ENCODE peak calls at places on chromosome 1, in ten cellular contexts. One of them, this sample, is unnamed. For H3K4me1, the result is how much of the 10 kb centered on the place peaks cover.

GRCh38 chr1:219555802-219556201 is 57.1 kb downstream of the ZC3H11B start:
- DNase-seq in H9: no peak
- DNase-seq in K562: no peak
- DNase-seq in left ventricle myocardium inferior: no peak
- DNase-seq in IMR-90: peak
- DNase-seq in MM.1S: no peak
- DNase-seq in CD8-positive, alpha-beta T cell: no peak
- DNase-seq in lung: no peak
- DNase-seq in body of pancreas: no peak
- DNase-seq in psoas muscle: no peak
- DNase-seq in this sample: no peak

GRCh38 chr1:53346007-53346813 is 18.3 kb upstream of the LRP8 start:
- DNase-seq in H9: peak
- DNase-seq in K562: no peak
- DNase-seq in left ventricle myocardium inferior: no peak
- DNase-seq in IMR-90: no peak
- DNase-seq in MM.1S: no peak
- DNase-seq in CD8-positive, alpha-beta T cell: peak
- DNase-seq in lung: no peak
- DNase-seq in body of pancreas: peak
- DNase-seq in psoas muscle: no peak
- DNase-seq in this sample: peak

GRCh38 chr1:203744008-203744972 is 20.7 kb upstream of the LAX1 start:
- DNase-seq in H9: peak
- DNase-seq in K562: no peak
- DNase-seq in left ventricle myocardium inferior: peak
- DNase-seq in IMR-90: peak
- DNase-seq in MM.1S: peak
- DNase-seq in CD8-positive, alpha-beta T cell: no peak
- DNase-seq in lung: peak
- DNase-seq in body of pancreas: no peak
- DNase-seq in psoas muscle: peak
- DNase-seq in this sample: no peak

GRCh38 chr1:232974971-232975370 is 24.6 kb downstream of the NTPCR start:
- DNase-seq in H9: no peak
- DNase-seq in K562: no peak
- DNase-seq in left ventricle myocardium inferior: no peak
- DNase-seq in IMR-90: peak
- DNase-seq in MM.1S: no peak
- DNase-seq in CD8-positive, alpha-beta T cell: no peak
- DNase-seq in lung: no peak
- DNase-seq in body of pancreas: peak
- DNase-seq in psoas muscle: no peak
- DNase-seq in this sample: no peak

GRCh38 chr1:187641907-187642306 is 813.2 kb downstream of the PLA2G4A start:
- DNase-seq in H9: no peak
- DNase-seq in K562: no peak
- DNase-seq in left ventricle myocardium inferior: no peak
- DNase-seq in IMR-90: peak
- DNase-seq in MM.1S: no peak
- DNase-seq in CD8-positive, alpha-beta T cell: no peak
- DNase-seq in lung: no peak
- DNase-seq in body of pancreas: no peak
- DNase-seq in psoas muscle: no peak
- DNase-seq in this sample: no peak

GRCh38 chr1:36446261-36446660 is 4.0 kb downstream of the OSCP1 start:
- DNase-seq in H9: peak
- DNase-seq in K562: peak
- DNase-seq in left ventricle myocardium inferior: no peak
- DNase-seq in IMR-90: no peak
- DNase-seq in MM.1S: no peak
- DNase-seq in CD8-positive, alpha-beta T cell: no peak
- DNase-seq in lung: no peak
- DNase-seq in body of pancreas: no peak
- DNase-seq in psoas muscle: no peak
- DNase-seq in this sample: no peak

GRCh38 chr1:223175633-223176032 is 32.6 kb upstream of the TLR5 start:
- DNase-seq in H9: no peak
- DNase-seq in K562: no peak
- DNase-seq in left ventricle myocardium inferior: no peak
- DNase-seq in IMR-90: no peak
- DNase-seq in MM.1S: no peak
- DNase-seq in CD8-positive, alpha-beta T cell: no peak
- DNase-seq in lung: no peak
- DNase-seq in body of pancreas: no peak
- DNase-seq in psoas muscle: no peak
- DNase-seq in this sample: no peak

GRCh38 chr1:44720281-44720680 is 10.7 kb downstream of the RNU5D-1 start:
- DNase-seq in H9: no peak
- DNase-seq in K562: no peak
- DNase-seq in left ventricle myocardium inferior: no peak
- DNase-seq in IMR-90: no peak
- DNase-seq in MM.1S: no peak
- DNase-seq in CD8-positive, alpha-beta T cell: no peak
- DNase-seq in lung: no peak
- DNase-seq in body of pancreas: no peak
- DNase-seq in psoas muscle: no peak
- DNase-seq in this sample: no peak

GRCh38 chr1:36203554-36204346 is 20.5 kb upstream of the THRAP3 start:
- DNase-seq in H9: peak
- DNase-seq in K562: peak
- DNase-seq in left ventricle myocardium inferior: peak
- DNase-seq in IMR-90: peak
- DNase-seq in MM.1S: no peak
- DNase-seq in CD8-positive, alpha-beta T cell: no peak
- DNase-seq in lung: peak
- DNase-seq in body of pancreas: peak
- DNase-seq in psoas muscle: peak
- DNase-seq in this sample: peak

DNA sequence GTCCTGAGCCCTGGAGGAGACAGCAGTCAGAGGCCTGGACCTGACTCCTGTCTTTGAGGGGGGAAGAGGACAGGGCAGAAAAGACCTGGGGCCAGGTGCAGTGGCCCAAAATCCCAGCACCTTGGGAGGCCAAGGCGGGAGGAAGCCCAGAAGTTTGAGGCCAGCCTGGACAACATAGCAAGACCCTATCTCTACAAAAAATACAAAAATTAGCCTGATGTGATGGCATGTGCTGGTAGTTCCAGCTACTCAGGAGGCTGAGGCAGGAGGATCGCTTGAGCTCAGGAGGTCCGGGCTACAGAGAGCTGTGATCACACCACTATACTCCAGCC is 104.5 kb upstream of the ARHGEF16 start:
- DNase-seq in H9: no peak
- DNase-seq in K562: no peak
- DNase-seq in left ventricle myocardium inferior: no peak
- DNase-seq in IMR-90: no peak
- DNase-seq in MM.1S: no peak
- DNase-seq in CD8-positive, alpha-beta T cell: no peak
- DNase-seq in lung: no peak
- DNase-seq in body of pancreas: no peak
- DNase-seq in psoas muscle: no peak
- DNase-seq in this sample: no peak
- H3K4me1 ChIP-seq in H9: under half
- H3K4me1 ChIP-seq in K562: under half
- H3K4me1 ChIP-seq in left ventricle myocardium inferior: half or more
- H3K4me1 ChIP-seq in IMR-90: under half
- H3K4me1 ChIP-seq in MM.1S: under half
- H3K4me1 ChIP-seq in CD8-positive, alpha-beta T cell: under half
- H3K4me1 ChIP-seq in lung: under half
- H3K4me1 ChIP-seq in body of pancreas: half or more
- H3K4me1 ChIP-seq in psoas muscle: under half
- H3K4me1 ChIP-seq in this sample: under half

GRCh38 chr1:147808025-147808424 is 47.6 kb upstream of the GJA5 start:
- DNase-seq in H9: no peak
- DNase-seq in K562: no peak
- DNase-seq in left ventricle myocardium inferior: no peak
- DNase-seq in IMR-90: no peak
- DNase-seq in MM.1S: no peak
- DNase-seq in CD8-positive, alpha-beta T cell: no peak
- DNase-seq in lung: peak
- DNase-seq in body of pancreas: peak
- DNase-seq in psoas muscle: no peak
- DNase-seq in this sample: no peak
- TF ChIP-seq CTCF in H9: no peak
- TF ChIP-seq CTCF in K562: no peak
- TF ChIP-seq CTCF in left ventricle myocardium inferior: no peak
- TF ChIP-seq CTCF in IMR-90: no peak
- TF ChIP-seq CTCF in MM.1S: no peak
- TF ChIP-seq CTCF in CD8-positive, alpha-beta T cell: no peak
- TF ChIP-seq CTCF in lung: no peak
- TF ChIP-seq CTCF in body of pancreas: no peak
- TF ChIP-seq CTCF in psoas muscle: no peak
- TF ChIP-seq CTCF in this sample: no peak

GRCh38 chr1:109931189-109931672 is 20.6 kb downstream of the CSF1 start:
- DNase-seq in H9: peak
- DNase-seq in K562: peak
- DNase-seq in left ventricle myocardium inferior: peak
- DNase-seq in IMR-90: peak
- DNase-seq in MM.1S: no peak
- DNase-seq in CD8-positive, alpha-beta T cell: peak
- DNase-seq in lung: peak
- DNase-seq in body of pancreas: peak
- DNase-seq in psoas muscle: peak
- DNase-seq in this sample: peak
- H3K4me1 ChIP-seq in H9: under half
- H3K4me1 ChIP-seq in K562: under half
- H3K4me1 ChIP-seq in left ventricle myocardium inferior: half or more
- H3K4me1 ChIP-seq in IMR-90: under half
- H3K4me1 ChIP-seq in MM.1S: under half
- H3K4me1 ChIP-seq in CD8-positive, alpha-beta T cell: under half
- H3K4me1 ChIP-seq in lung: under half
- H3K4me1 ChIP-seq in body of pancreas: half or more
- H3K4me1 ChIP-seq in psoas muscle: under half
- H3K4me1 ChIP-seq in this sample: under half

GRCh38 chr1:110673805-110674336 is 869 bp downstream of the KCNA3 start:
- DNase-seq in H9: no peak
- DNase-seq in K562: no peak
- DNase-seq in left ventricle myocardium inferior: no peak
- DNase-seq in IMR-90: no peak
- DNase-seq in MM.1S: no peak
- DNase-seq in CD8-positive, alpha-beta T cell: peak
- DNase-seq in lung: no peak
- DNase-seq in body of pancreas: no peak
- DNase-seq in psoas muscle: no peak
- DNase-seq in this sample: peak

GRCh38 chr1:110672753-110673108 is 2.0 kb downstream of the KCNA3 start:
- DNase-seq in H9: no peak
- DNase-seq in K562: no peak
- DNase-seq in left ventricle myocardium inferior: no peak
- DNase-seq in IMR-90: no peak
- DNase-seq in MM.1S: peak
- DNase-seq in CD8-positive, alpha-beta T cell: peak
- DNase-seq in lung: no peak
- DNase-seq in body of pancreas: no peak
- DNase-seq in psoas muscle: no peak
- DNase-seq in this sample: peak

GRCh38 chr1:110673197-110673701 is 1.5 kb downstream of the KCNA3 start:
- DNase-seq in H9: no peak
- DNase-seq in K562: no peak
- DNase-seq in left ventricle myocardium inferior: no peak
- DNase-seq in IMR-90: no peak
- DNase-seq in MM.1S: peak
- DNase-seq in CD8-positive, alpha-beta T cell: peak
- DNase-seq in lung: no peak
- DNase-seq in body of pancreas: no peak
- DNase-seq in psoas muscle: no peak
- DNase-seq in this sample: peak

GRCh38 chr1:110675060-110675791 is 486 bp upstream of the KCNA3 start:
- DNase-seq in H9: peak
- DNase-seq in K562: no peak
- DNase-seq in left ventricle myocardium inferior: no peak
- DNase-seq in IMR-90: no peak
- DNase-seq in MM.1S: no peak
- DNase-seq in CD8-positive, alpha-beta T cell: peak
- DNase-seq in lung: no peak
- DNase-seq in body of pancreas: no peak
- DNase-seq in psoas muscle: no peak
- DNase-seq in this sample: peak

DNA sequence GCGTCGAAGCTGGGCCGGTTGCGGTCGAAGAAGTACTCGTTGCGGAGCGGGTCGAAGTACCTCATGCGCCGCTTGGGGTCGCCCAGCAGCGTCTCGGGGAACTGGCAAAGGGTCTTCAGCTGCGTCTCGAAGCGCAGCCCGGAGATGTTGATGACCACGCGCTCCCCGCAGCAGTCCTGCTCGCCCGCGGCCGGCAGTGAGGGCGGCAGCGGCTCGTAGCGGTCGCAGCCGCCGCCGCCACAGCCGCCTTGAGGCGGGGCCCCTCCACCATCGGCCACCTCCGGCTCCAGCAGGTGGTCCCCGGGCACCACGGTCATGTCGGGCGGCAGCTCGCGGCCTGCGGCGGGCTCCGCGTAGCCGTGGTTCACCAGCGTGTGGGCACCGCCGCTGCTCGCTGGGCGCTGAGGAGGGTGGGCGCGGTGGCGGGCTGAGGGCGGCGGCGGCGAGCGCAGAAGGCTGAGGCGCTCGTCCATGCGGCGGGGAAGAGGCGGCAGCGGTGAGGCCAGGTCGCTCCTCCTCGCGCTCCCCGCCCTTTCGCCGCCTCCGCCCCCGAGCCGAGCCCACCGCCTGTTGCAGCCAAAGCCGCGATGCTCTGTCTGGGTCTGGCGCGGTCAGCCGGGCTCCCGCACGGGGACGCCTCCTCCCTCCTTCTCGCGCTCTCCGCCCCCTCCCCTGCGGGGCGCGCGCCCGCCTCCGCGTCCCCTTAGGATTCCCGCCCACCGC is at the start of gene KCNA3:
- DNase-seq in H9: peak
- DNase-seq in K562: no peak
- DNase-seq in left ventricle myocardium inferior: peak
- DNase-seq in IMR-90: no peak
- DNase-seq in MM.1S: peak
- DNase-seq in CD8-positive, alpha-beta T cell: peak
- DNase-seq in lung: no peak
- DNase-seq in body of pancreas: peak
- DNase-seq in psoas muscle: peak
- DNase-seq in this sample: peak
- TF ChIP-seq CTCF in H9: peak
- TF ChIP-seq CTCF in K562: no peak
- TF ChIP-seq CTCF in left ventricle myocardium inferior: no peak
- TF ChIP-seq CTCF in IMR-90: no peak
- TF ChIP-seq CTCF in MM.1S: peak
- TF ChIP-seq CTCF in CD8-positive, alpha-beta T cell: peak
- TF ChIP-seq CTCF in lung: no peak
- TF ChIP-seq CTCF in body of pancreas: no peak
- TF ChIP-seq CTCF in psoas muscle: no peak
- TF ChIP-seq CTCF in this sample: no peak

GRCh38 chr1:100353988-100354387 is 1.7 kb downstream of the CDC14A start:
- DNase-seq in H9: no peak
- DNase-seq in K562: no peak
- DNase-seq in left ventricle myocardium inferior: no peak
- DNase-seq in IMR-90: peak
- DNase-seq in MM.1S: no peak
- DNase-seq in CD8-positive, alpha-beta T cell: no peak
- DNase-seq in lung: no peak
- DNase-seq in body of pancreas: no peak
- DNase-seq in psoas muscle: no peak
- DNase-seq in this sample: peak
- H3K4me1 ChIP-seq in H9: under half
- H3K4me1 ChIP-seq in K562: under half
- H3K4me1 ChIP-seq in left ventricle myocardium inferior: half or more
- H3K4me1 ChIP-seq in IMR-90: under half
- H3K4me1 ChIP-seq in MM.1S: under half
- H3K4me1 ChIP-seq in CD8-positive, alpha-beta T cell: under half
- H3K4me1 ChIP-seq in lung: under half
- H3K4me1 ChIP-seq in body of pancreas: under half
- H3K4me1 ChIP-seq in psoas muscle: under half
- H3K4me1 ChIP-seq in this sample: under half

GRCh38 chr1:158798531-158798930 is 17.5 kb upstream of the OR6N2 start:
- DNase-seq in H9: no peak
- DNase-seq in K562: no peak
- DNase-seq in left ventricle myocardium inferior: no peak
- DNase-seq in IMR-90: no peak
- DNase-seq in MM.1S: no peak
- DNase-seq in CD8-positive, alpha-beta T cell: no peak
- DNase-seq in lung: no peak
- DNase-seq in body of pancreas: no peak
- DNase-seq in psoas muscle: no peak
- DNase-seq in this sample: no peak
- TF ChIP-seq CTCF in H9: peak
- TF ChIP-seq CTCF in K562: no peak
- TF ChIP-seq CTCF in left ventricle myocardium inferior: no peak
- TF ChIP-seq CTCF in IMR-90: peak
- TF ChIP-seq CTCF in MM.1S: no peak
- TF ChIP-seq CTCF in CD8-positive, alpha-beta T cell: no peak
- TF ChIP-seq CTCF in lung: no peak
- TF ChIP-seq CTCF in body of pancreas: no peak
- TF ChIP-seq CTCF in psoas muscle: no peak
- TF ChIP-seq CTCF in this sample: no peak

This sample was measured in osteoblast.